ENCODE peak calls at places on chromosome 9, in seven cellular contexts. F is transverse colon, E is sigmoid colon, P is right lobe of liver, U is PC-3, A is psoas muscle, M is tibial nerve. T is an unnamed sample.

GRCh38 chr9:99011161-99011709 is 67.5 kb downstream of the COL15A1 start:
- DNase-seq in F (no peak), M (no peak), A (no peak), P (no peak), E (no peak), U (peak; percentile 35), T (no peak)

GRCh38 chr9:113593682-113594281 is 130.3 kb downstream of the RGS3 start:
- DNase-seq in E (peak; percentile 97), U (peak; percentile 52), P (peak; percentile 92), M (peak; percentile 77), A (peak; percentile 95), F (peak; percentile 76), T (peak; percentile 79)

GRCh38 chr9:34662544-34663295 is at the start of gene CCL27:
- DNase-seq in E (no peak), P (no peak), F (no peak), M (no peak), U (no peak), A (no peak), T (no peak)

GRCh38 chr9:113589890-113590289 is 126.4 kb downstream of the RGS3 start:
- DNase-seq in M (no peak), E (peak; percentile 26), F (no peak), U (peak; percentile 38), P (no peak), A (peak; percentile 2), T (no peak)

GRCh38 chr9:137814841-137815240 is 62.7 kb upstream of the CACNA1B start:
- DNase-seq in A (no peak), E (no peak), U (no peak), M (no peak), P (no peak), F (no peak), T (no peak)

GRCh38 chr9:92406506-92406905 is 2.1 kb upstream of the OGN start:
- DNase-seq in A (no peak), M (no peak), U (no peak), E (peak; percentile 69), F (peak; percentile 26), P (no peak), T (peak; percentile 10)

GRCh38 chr9:124257865-124258764 is at the start of gene NEK6:
- DNase-seq in E (peak; percentile 47), F (peak; percentile 19), U (peak; percentile 31), P (peak; percentile 54), M (no peak), A (peak; percentile 64), T (no peak)

GRCh38 chr9:122904466-122904822 is 715 bp downstream of the RC3H2 start:
- DNase-seq in P (peak; percentile 46), F (peak; percentile 31), M (no peak), U (peak; percentile 18), A (no peak), E (no peak), T (no peak)

GRCh38 chr9:123342247-123342646 is 13.8 kb upstream of the CRB2 start:
- DNase-seq in M (no peak), U (no peak), P (no peak), F (no peak), E (no peak), A (no peak), T (no peak)

GRCh38 chr9:89138463-89139390 is 39.9 kb downstream of the SHC3 start:
- DNase-seq in U (peak; percentile 82), E (no peak), M (no peak), A (no peak), P (no peak), F (no peak), T (no peak)

GRCh38 chr9:114156658-114157421 is 1.5 kb downstream of the COL27A1 start:
- DNase-seq in M (peak; percentile 40), E (peak; percentile 90), A (peak; percentile 71), P (peak; percentile 77), F (peak; percentile 27), U (no peak), T (peak; percentile 38)

GRCh38 chr9:6938447-6938846 is 180.7 kb downstream of the KDM4C start:
- DNase-seq in P (no peak), E (no peak), F (no peak), M (no peak), A (no peak), U (peak; percentile 74), T (no peak)

GRCh38 chr9:24436761-24437160 is 108.9 kb downstream of the IZUMO3 start:
- DNase-seq in E (no peak), A (no peak), U (no peak), M (no peak), F (no peak), P (no peak), T (no peak)

GRCh38 chr9:113984639-113985380 is 93.3 kb downstream of the AMBP start:
- DNase-seq in M (no peak), F (no peak), E (no peak), A (no peak), U (no peak), P (no peak), T (no peak)

GRCh38 chr9:26205316-26205715 is 527.1 kb upstream of the TUSC1 start:
- DNase-seq in F (no peak), M (no peak), E (no peak), P (no peak), U (no peak), A (no peak), T (no peak)

DNA sequence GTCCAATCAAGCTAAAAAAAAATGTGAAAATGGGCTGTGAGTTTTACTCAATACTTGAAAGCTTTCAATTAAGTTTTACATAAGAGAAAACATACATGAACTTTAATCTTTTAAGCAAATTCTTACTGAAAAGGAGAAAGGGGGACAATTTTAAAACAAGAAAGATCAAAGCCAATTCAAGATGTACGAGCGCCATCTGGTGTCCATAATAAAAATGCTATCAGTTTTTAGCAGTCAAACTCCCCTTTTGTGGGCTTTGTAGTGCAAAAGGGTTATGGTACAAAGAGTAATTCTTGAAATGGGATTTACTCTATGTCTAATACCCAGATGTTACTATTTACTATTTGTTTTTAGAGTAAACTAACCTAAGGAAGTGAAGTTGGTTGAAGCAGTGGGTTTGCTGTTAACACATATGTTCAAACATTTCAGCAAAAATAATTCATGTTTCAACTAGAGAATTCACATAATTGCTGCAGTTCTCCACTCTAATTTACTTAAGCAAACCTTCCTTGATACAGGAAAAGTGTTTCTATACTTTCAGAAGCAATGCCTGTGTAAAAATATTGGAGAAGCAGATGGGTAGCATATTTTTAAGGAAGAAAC is 228.2 kb upstream of the TYRP1 start:
- DNase-seq in U (peak; percentile 46), E (no peak), A (no peak), P (no peak), M (no peak), F (no peak), T (no peak)
- H3K4me3 ChIP-seq in U (no peak overlapping the region), E (no peak overlapping the region), A (no peak overlapping the region), P (no peak overlapping the region), M (no peak overlapping the region), F (no peak overlapping the region), T (no peak overlapping the region)

DNA sequence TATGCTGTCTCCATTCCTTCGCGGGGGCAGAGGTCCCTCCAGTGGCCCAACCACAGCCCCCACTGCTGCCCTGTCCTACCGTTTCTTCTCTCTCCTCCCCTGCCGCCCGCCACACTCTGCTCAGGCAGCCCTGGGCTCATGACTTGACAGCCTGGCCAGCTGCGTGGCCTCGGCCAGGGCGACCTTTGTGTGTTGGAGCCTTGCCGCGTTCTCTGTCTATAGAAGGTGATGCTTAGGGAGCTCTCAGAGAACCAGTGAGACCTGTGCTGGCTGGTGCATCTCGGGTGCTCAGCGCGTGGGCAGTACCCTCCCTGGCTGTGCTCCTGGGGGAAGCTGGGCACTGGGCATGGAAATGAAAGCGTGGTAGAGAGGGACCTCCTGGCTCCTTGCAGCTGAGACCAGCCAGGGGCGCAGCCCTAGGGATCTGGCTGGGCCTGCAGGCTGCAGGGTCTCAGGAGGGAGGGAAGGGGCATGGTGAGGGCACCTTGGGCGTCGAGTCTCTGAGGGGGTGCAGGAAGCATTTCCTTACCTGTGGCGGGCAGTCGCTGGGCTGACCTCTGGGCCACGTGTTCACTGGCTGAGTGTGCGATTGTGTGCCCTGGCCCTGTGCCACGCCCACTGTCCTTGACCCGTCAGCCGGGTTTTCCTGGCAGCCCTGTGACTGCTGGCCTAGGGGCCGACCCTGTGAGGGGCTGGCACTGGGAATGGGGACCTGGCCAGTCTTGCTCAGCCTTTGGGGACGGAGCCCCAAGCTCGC is 50.3 kb downstream of the RXRA start:
- DNase-seq in P (peak; percentile 88), M (no peak), A (peak; percentile 87), E (no peak), U (no peak), F (no peak), T (no peak)
- H3K4me3 ChIP-seq in P (peak overlapping the region; percentile 42), M (no peak overlapping the region), A (peak overlapping the region; percentile 55), E (peak overlapping the region; percentile 12), U (no peak overlapping the region), F (no peak overlapping the region), T (no peak overlapping the region)

DNA sequence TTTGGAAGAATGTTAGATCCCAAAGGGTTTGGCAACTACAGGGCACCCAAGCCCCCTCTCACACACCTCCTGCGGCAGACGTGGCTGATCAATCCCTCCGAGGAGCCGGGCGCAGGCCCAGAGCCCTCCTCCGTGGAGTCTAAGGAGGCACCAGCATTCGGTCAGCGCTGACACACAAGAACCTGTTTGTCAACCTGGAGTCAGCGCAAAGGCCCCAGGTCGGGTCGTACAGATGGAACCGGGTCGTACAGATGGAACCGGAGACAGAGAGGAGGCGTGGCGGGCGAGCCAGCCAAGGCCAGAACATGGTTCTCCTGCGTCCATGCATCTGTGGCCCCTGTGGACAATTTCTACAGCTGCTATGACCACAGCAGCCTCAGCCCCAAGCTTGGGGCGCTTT is 125.0 kb upstream of the SARDH start:
- DNase-seq in F (no peak), U (no peak), P (no peak), M (no peak), E (no peak), A (no peak), T (no peak)
- H3K4me3 ChIP-seq in F (no peak overlapping the region), U (no peak overlapping the region), P (no peak overlapping the region), M (peak overlapping the region; percentile 11), E (peak overlapping the region; percentile 19), A (peak overlapping the region; percentile 32), T (no peak overlapping the region)

GRCh38 chr9:116496167-116496566 is 190.9 kb upstream of the TRIM32 start:
- DNase-seq in P (no peak), F (no peak), A (no peak), U (no peak), M (no peak), E (no peak), T (no peak)

GRCh38 chr9:116493183-116493582 is 193.9 kb upstream of the TRIM32 start:
- DNase-seq in M (no peak), U (no peak), F (no peak), E (no peak), A (no peak), P (no peak), T (no peak)

GRCh38 chr9:116497081-116497480 is 190.0 kb upstream of the TRIM32 start:
- DNase-seq in P (no peak), M (no peak), E (no peak), U (no peak), A (no peak), F (no peak), T (no peak)

GRCh38 chr9:116494815-116495634 is 192.1 kb upstream of the TRIM32 start:
- DNase-seq in U (peak; percentile 46), E (no peak), A (no peak), P (peak; percentile 31), M (no peak), F (peak; percentile 30), T (no peak)

DNA sequence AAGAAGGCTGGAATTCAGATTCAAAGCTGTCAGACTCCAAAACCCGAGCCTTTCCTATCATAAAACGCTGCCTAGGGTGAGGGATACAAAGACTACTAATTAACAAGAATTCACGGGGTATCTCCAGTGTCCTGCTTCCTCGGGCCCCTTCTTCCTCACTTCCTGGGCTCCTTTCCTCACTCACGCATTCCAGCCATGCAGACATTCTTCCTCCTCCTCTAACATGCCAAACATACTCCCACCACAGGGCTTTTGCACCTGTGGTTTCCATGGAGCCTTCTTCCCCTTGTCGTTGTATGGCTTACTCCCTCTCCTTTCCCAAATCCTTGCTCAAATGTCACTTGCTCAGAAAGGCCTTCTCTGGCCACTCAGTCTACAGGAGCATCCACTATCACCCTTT is 191.4 kb upstream of the TRIM32 start:
- DNase-seq in M (no peak), F (no peak), P (no peak), A (no peak), U (no peak), E (no peak), T (no peak)
- H3K4me3 ChIP-seq in M (no peak overlapping the region), F (no peak overlapping the region), P (no peak overlapping the region), A (no peak overlapping the region), U (no peak overlapping the region), E (no peak overlapping the region), T (no peak overlapping the region)